ENCODE peak calls at places on chromosome 6, in nine cellular contexts. One of them, this sample, is unnamed.

GRCh38 chr6:100269189-100269588 is 195.5 kb downstream of the SIM1 start:
- DNase-seq in activated effector memory CD4-positive, alpha-beta T cell treated with anti-CD3 and anti-CD28 coated beads, Interleukin-2, amount 50 U/mL, for 16 hours: no peak
- DNase-seq in WTC11: no peak
- DNase-seq in astrocyte of the spinal cord: peak
- DNase-seq in WERI-Rb-1: no peak
- DNase-seq in epithelial cell of esophagus: peak
- DNase-seq in stimulated activated CD4-positive, alpha-beta T cell treated with anti-CD3 and anti-CD28 coated beads, Interleukin-4, amount 100 ng/mL, for 48 hours: no peak
- DNase-seq in small intestine: no peak
- DNase-seq in MV-4-11: no peak
- DNase-seq in this sample: no peak

GRCh38 chr6:111417181-111417585 is 65.8 kb downstream of the REV3L start:
- DNase-seq in activated effector memory CD4-positive, alpha-beta T cell treated with anti-CD3 and anti-CD28 coated beads, Interleukin-2, amount 50 U/mL, for 16 hours: no peak
- DNase-seq in WTC11: no peak
- DNase-seq in astrocyte of the spinal cord: peak
- DNase-seq in WERI-Rb-1: no peak
- DNase-seq in epithelial cell of esophagus: peak
- DNase-seq in stimulated activated CD4-positive, alpha-beta T cell treated with anti-CD3 and anti-CD28 coated beads, Interleukin-4, amount 100 ng/mL, for 48 hours: no peak
- DNase-seq in small intestine: no peak
- DNase-seq in MV-4-11: peak
- DNase-seq in this sample: no peak

GRCh38 chr6:151286192-151286591 is 46.4 kb downstream of the AKAP12 start:
- DNase-seq in activated effector memory CD4-positive, alpha-beta T cell treated with anti-CD3 and anti-CD28 coated beads, Interleukin-2, amount 50 U/mL, for 16 hours: no peak
- DNase-seq in WTC11: no peak
- DNase-seq in astrocyte of the spinal cord: no peak
- DNase-seq in WERI-Rb-1: no peak
- DNase-seq in epithelial cell of esophagus: peak
- DNase-seq in stimulated activated CD4-positive, alpha-beta T cell treated with anti-CD3 and anti-CD28 coated beads, Interleukin-4, amount 100 ng/mL, for 48 hours: no peak
- DNase-seq in small intestine: peak
- DNase-seq in MV-4-11: no peak
- DNase-seq in this sample: no peak

GRCh38 chr6:3627501-3627900 is 124.0 kb downstream of the PXDC1 start:
- DNase-seq in activated effector memory CD4-positive, alpha-beta T cell treated with anti-CD3 and anti-CD28 coated beads, Interleukin-2, amount 50 U/mL, for 16 hours: no peak
- DNase-seq in WTC11: no peak
- DNase-seq in astrocyte of the spinal cord: no peak
- DNase-seq in WERI-Rb-1: no peak
- DNase-seq in epithelial cell of esophagus: no peak
- DNase-seq in stimulated activated CD4-positive, alpha-beta T cell treated with anti-CD3 and anti-CD28 coated beads, Interleukin-4, amount 100 ng/mL, for 48 hours: no peak
- DNase-seq in small intestine: no peak
- DNase-seq in MV-4-11: no peak
- DNase-seq in this sample: no peak

GRCh38 chr6:63572733-63573139 is 456 bp downstream of the LOC128125822 start:
- DNase-seq in activated effector memory CD4-positive, alpha-beta T cell treated with anti-CD3 and anti-CD28 coated beads, Interleukin-2, amount 50 U/mL, for 16 hours: no peak
- DNase-seq in WTC11: no peak
- DNase-seq in astrocyte of the spinal cord: no peak
- DNase-seq in WERI-Rb-1: no peak
- DNase-seq in epithelial cell of esophagus: no peak
- DNase-seq in stimulated activated CD4-positive, alpha-beta T cell treated with anti-CD3 and anti-CD28 coated beads, Interleukin-4, amount 100 ng/mL, for 48 hours: no peak
- DNase-seq in small intestine: no peak
- DNase-seq in MV-4-11: no peak
- DNase-seq in this sample: no peak

GRCh38 chr6:6758915-6759654 is 170.6 kb downstream of the LY86 start:
- DNase-seq in activated effector memory CD4-positive, alpha-beta T cell treated with anti-CD3 and anti-CD28 coated beads, Interleukin-2, amount 50 U/mL, for 16 hours: no peak
- DNase-seq in WTC11: peak
- DNase-seq in astrocyte of the spinal cord: peak
- DNase-seq in WERI-Rb-1: peak
- DNase-seq in epithelial cell of esophagus: peak
- DNase-seq in stimulated activated CD4-positive, alpha-beta T cell treated with anti-CD3 and anti-CD28 coated beads, Interleukin-4, amount 100 ng/mL, for 48 hours: peak
- DNase-seq in small intestine: no peak
- DNase-seq in MV-4-11: peak
- DNase-seq in this sample: no peak

GRCh38 chr6:56334937-56335336 is 87.6 kb upstream of the COL21A1 start:
- DNase-seq in activated effector memory CD4-positive, alpha-beta T cell treated with anti-CD3 and anti-CD28 coated beads, Interleukin-2, amount 50 U/mL, for 16 hours: no peak
- DNase-seq in WTC11: no peak
- DNase-seq in astrocyte of the spinal cord: peak
- DNase-seq in WERI-Rb-1: no peak
- DNase-seq in epithelial cell of esophagus: peak
- DNase-seq in stimulated activated CD4-positive, alpha-beta T cell treated with anti-CD3 and anti-CD28 coated beads, Interleukin-4, amount 100 ng/mL, for 48 hours: no peak
- DNase-seq in small intestine: no peak
- DNase-seq in MV-4-11: no peak
- DNase-seq in this sample: no peak

GRCh38 chr6:166046232-166046631 is 121.4 kb downstream of the TBXT start:
- DNase-seq in activated effector memory CD4-positive, alpha-beta T cell treated with anti-CD3 and anti-CD28 coated beads, Interleukin-2, amount 50 U/mL, for 16 hours: no peak
- DNase-seq in WTC11: no peak
- DNase-seq in astrocyte of the spinal cord: peak
- DNase-seq in WERI-Rb-1: no peak
- DNase-seq in epithelial cell of esophagus: peak
- DNase-seq in stimulated activated CD4-positive, alpha-beta T cell treated with anti-CD3 and anti-CD28 coated beads, Interleukin-4, amount 100 ng/mL, for 48 hours: no peak
- DNase-seq in small intestine: no peak
- DNase-seq in MV-4-11: no peak
- DNase-seq in this sample: no peak

GRCh38 chr6:136520520-136520919 is 29.7 kb downstream of the MAP7 start:
- DNase-seq in activated effector memory CD4-positive, alpha-beta T cell treated with anti-CD3 and anti-CD28 coated beads, Interleukin-2, amount 50 U/mL, for 16 hours: no peak
- DNase-seq in WTC11: no peak
- DNase-seq in astrocyte of the spinal cord: no peak
- DNase-seq in WERI-Rb-1: no peak
- DNase-seq in epithelial cell of esophagus: peak
- DNase-seq in stimulated activated CD4-positive, alpha-beta T cell treated with anti-CD3 and anti-CD28 coated beads, Interleukin-4, amount 100 ng/mL, for 48 hours: no peak
- DNase-seq in small intestine: no peak
- DNase-seq in MV-4-11: no peak
- DNase-seq in this sample: no peak